ENCODE peak calls at places on chromosomes 12 and 14, in four cellular contexts. N is psoas muscle; V is hepatocyte; R is effector memory CD4-positive, alpha-beta T cell. C is an unnamed sample. For H3K36me3, the result is how much of the 10 kb centered on the place peaks cover.

GRCh38 chr12:6195665-6196535 is 4.3 kb upstream of the CD9 start:
- DNase-seq in N (peak), V (peak), R (peak), C (peak)

GRCh38 chr12:43795716-43796282 is 10.3 kb downstream of the TWF1 start:
- DNase-seq in N (no peak), V (peak), R (no peak), C (peak)

GRCh38 chr12:104668274-104668718 is 211.5 kb downstream of the CHST11 start:
- DNase-seq in N (no peak), V (peak), R (no peak), C (peak)

GRCh38 chr14:68476212-68476964 is 316.5 kb downstream of the ZFP36L1 start:
- DNase-seq in N (peak), V (peak), R (no peak), C (no peak)

GRCh38 chr14:23068792-23069412 is 11.6 kb upstream of the CDH24 start:
- DNase-seq in N (peak), V (peak), R (peak), C (peak)

GRCh38 chr12:79056775-79057174 is 192.2 kb downstream of the SYT1 start:
- DNase-seq in N (no peak), V (no peak), R (no peak), C (no peak)

GRCh38 chr12:94239332-94239731 is 91.0 kb downstream of the PLXNC1 start:
- DNase-seq in N (no peak), V (no peak), R (no peak), C (no peak)

GRCh38 chr14:23294734-23295561 is 7.7 kb downstream of the PPP1R3E start:
- DNase-seq in N (peak), V (peak), R (peak), C (no peak)

GRCh38 chr12:100799770-100800169 is 5.2 kb downstream of the ANO4 start:
- DNase-seq in N (no peak), V (no peak), R (no peak), C (no peak)

GRCh38 chr12:1281683-1282366 is 290.8 kb downstream of the ERC1 start:
- DNase-seq in N (no peak), V (no peak), R (no peak), C (no peak)

GRCh38 chr12:95623554-95624170 is 72.4 kb upstream of the USP44 start:
- DNase-seq in N (peak), V (peak), R (peak), C (peak)

GRCh38 chr12:99455350-99456037 is 192.1 kb upstream of the GARIN6 start:
- DNase-seq in N (no peak), V (no peak), R (no peak), C (no peak)

GRCh38 chr14:29724991-29725390 is 202.7 kb downstream of the PRKD1 start:
- DNase-seq in N (no peak), V (peak), R (no peak), C (no peak)

GRCh38 chr12:115155665-115156645 is 472.0 kb upstream of the TBX3 start:
- DNase-seq in N (no peak), V (no peak), R (no peak), C (no peak)

GRCh38 chr12:53613821-53614220 is 12.4 kb downstream of the ATF7 start:
- DNase-seq in N (no peak), V (no peak), R (no peak), C (no peak)

GRCh38 chr14:53900499-53900898 is 56.1 kb downstream of the BMP4 start:
- DNase-seq in N (peak), V (no peak), R (no peak), C (no peak)

GRCh38 chr14:101001311-101002069 is 98.0 kb upstream of the RTL1 start:
- DNase-seq in N (peak), V (no peak), R (no peak), C (no peak)

GRCh38 chr14:36271939-36272907 is 48.2 kb downstream of the MBIP start:
- DNase-seq in N (no peak), V (no peak), R (no peak), C (no peak)

GRCh38 chr14:34755215-34755614 is 40.8 kb upstream of the CFL2 start:
- DNase-seq in N (no peak), V (no peak), R (no peak), C (no peak)
- H3K36me3 ChIP-seq in N (under half), V (under half), R (under half), C (under half)

DNA sequence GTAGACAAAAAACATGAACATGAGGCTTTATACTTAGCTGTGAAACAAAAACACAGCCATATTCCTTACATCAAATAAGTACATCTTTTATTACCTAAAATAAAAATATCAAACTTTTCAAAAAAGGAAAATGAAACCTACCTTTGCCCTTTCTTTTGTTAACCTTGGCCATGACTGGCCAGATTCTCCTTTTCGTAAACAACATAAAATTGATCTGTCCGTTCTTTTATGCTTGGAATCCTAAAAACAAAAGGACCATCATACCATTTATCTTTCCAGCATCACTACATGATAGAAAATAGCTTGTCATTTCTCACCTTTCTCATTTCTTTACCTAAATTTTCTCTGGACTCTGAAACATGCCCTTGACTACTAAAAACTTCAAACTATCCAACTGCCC is 16.5 kb downstream of the PTGES3 start:
- DNase-seq in N (no peak), V (no peak), R (no peak), C (no peak)
- H3K36me3 ChIP-seq in N (under half), V (under half), R (half or more), C (under half)

DNA sequence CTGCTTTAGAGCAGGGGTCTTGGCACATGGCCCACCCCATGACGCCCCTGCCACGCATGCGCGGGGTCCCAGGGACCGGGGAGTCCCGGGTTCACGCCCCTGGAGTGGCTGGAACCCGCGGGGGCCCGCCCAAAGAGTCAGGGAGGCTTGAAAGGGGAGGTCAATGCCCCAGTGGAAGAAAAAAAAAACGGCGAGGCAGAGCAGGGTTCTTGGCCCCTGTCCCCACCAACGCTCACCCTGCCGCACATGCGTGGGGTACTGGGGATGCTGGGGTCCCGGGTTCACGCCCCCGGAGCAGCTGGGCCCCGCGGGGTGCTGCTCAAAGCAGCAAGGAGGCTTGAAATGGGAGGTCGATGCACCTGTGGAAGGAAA is 319.1 kb downstream of the ALG10 start:
- DNase-seq in N (no peak), V (no peak), R (no peak), C (no peak)
- H3K36me3 ChIP-seq in N (under half), V (under half), R (under half), C (under half)

GRCh38 chr14:104757681-104758392 is 4.9 kb downstream of the SIVA1 start:
- DNase-seq in N (no peak), V (no peak), R (no peak), C (no peak)
- H3K36me3 ChIP-seq in N (under half), V (under half), R (under half), C (under half)

GRCh38 chr14:94175403-94176146 is 1.5 kb downstream of the PPP4R4 start:
- DNase-seq in N (no peak), V (no peak), R (no peak), C (no peak)
- H3K36me3 ChIP-seq in N (under half), V (under half), R (under half), C (under half)

GRCh38 chr12:124337628-124338027 is 42.7 kb downstream of the RFLNA start:
- DNase-seq in N (no peak), V (no peak), R (no peak), C (no peak)

GRCh38 chr12:124338876-124339603 is 44.1 kb downstream of the RFLNA start:
- DNase-seq in N (no peak), V (no peak), R (no peak), C (no peak)

GRCh38 chr12:124341645-124342069 is 46.8 kb downstream of the RFLNA start:
- DNase-seq in N (no peak), V (no peak), R (no peak), C (no peak)

GRCh38 chr12:124338448-124338847 is 43.6 kb downstream of the RFLNA start:
- DNase-seq in N (no peak), V (no peak), R (no peak), C (no peak)

DNA sequence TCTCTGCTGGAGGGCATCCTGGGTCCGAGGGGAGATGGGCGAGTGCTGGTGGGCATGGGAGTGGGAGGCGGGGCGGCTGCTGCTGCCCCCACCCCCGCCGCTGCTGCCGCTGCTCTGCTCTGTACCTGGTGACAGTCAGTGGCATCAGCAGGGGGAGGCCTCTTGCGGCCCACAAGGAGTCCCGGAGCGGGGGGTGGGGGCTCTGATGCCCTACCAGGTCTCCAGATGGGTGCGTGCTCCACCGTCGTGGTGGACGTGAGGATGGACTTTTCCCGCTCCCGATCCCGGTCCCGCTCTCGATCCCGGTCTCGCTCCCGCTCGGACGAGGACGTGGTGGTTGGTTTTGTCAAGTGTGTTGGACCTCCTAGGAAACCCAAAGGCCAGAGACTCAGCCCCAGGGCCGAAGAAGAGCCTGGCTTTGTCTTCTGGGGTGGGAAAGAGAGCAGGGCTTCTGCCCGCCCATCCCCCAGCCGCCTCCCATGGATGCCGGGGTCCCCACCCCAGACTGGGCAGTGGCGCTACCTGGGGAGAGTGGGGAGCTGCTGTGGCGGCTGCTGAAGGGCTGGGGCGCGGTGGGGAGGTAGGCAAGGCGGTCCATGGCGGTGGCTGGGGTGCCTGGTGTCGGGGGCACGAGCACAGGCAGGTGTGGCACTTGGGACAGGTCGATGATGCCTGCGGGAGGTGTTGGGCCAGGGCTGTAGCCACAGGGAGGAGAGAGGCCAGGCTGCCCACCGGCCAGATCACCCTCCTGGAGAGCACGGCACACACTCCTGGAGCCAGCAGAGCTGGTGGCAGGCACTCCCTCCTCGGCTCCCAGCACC is 45.4 kb downstream of the RFLNA start:
- DNase-seq in N (no peak), V (no peak), R (no peak), C (no peak)
- H3K36me3 ChIP-seq in N (under half), V (under half), R (half or more), C (under half)